ENCODE peak calls at places on chromosome 15, in six cellular contexts. A is left lung, V is BJ, J is psoas muscle, Z is upper lobe of left lung, X is AG04450. Y is an unnamed sample.

GRCh38 chr15:60708684-60709083 is 229.7 kb upstream of the ICE2 start:
- DNase-seq in A (no peak), V (no peak), J (no peak), Z (no peak), X (peak), Y (peak)

GRCh38 chr15:92506506-92506905 is 112.8 kb downstream of the ST8SIA2 start:
- DNase-seq in A (no peak), V (no peak), J (no peak), Z (no peak), X (no peak), Y (no peak)

GRCh38 chr15:41922353-41922752 is 28.5 kb upstream of the SPTBN5 start:
- DNase-seq in A (no peak), V (no peak), J (no peak), Z (peak), X (no peak), Y (no peak)

GRCh38 chr15:29674661-29675533 is 147.4 kb downstream of the TJP1 start:
- DNase-seq in A (peak), V (no peak), J (no peak), Z (peak), X (no peak), Y (no peak)

GRCh38 chr15:20352241-20353200 is 189.1 kb downstream of the GOLGA6L6 start:
- DNase-seq in A (no peak), V (no peak), J (peak), Z (peak), X (no peak), Y (no peak)

GRCh38 chr15:45307230-45307924 is 55.3 kb downstream of the SLC28A2 start:
- DNase-seq in A (no peak), V (peak), J (no peak), Z (no peak), X (peak), Y (peak)

GRCh38 chr15:68209272-68209671 is 4.1 kb upstream of the CALML4 start:
- DNase-seq in A (no peak), V (no peak), J (no peak), Z (no peak), X (no peak), Y (no peak)

GRCh38 chr15:100021653-100022052 is 288.4 kb upstream of the LYSMD4 start:
- DNase-seq in A (no peak), V (no peak), J (no peak), Z (no peak), X (no peak), Y (no peak)

GRCh38 chr15:39579487-39580116 is 1.3 kb upstream of the THBS1 start:
- DNase-seq in A (peak), V (no peak), J (peak), Z (peak), X (peak), Y (peak)

GRCh38 chr15:33494306-33494705 is 183.5 kb downstream of the RYR3 start:
- DNase-seq in A (no peak), V (no peak), J (no peak), Z (no peak), X (no peak), Y (no peak)

GRCh38 chr15:66560856-66561525 is 4.8 kb downstream of the LCTL start:
- DNase-seq in A (no peak), V (no peak), J (no peak), Z (peak), X (no peak), Y (no peak)

GRCh38 chr15:29815000-29815704 is 7.1 kb downstream of the TJP1 start:
- DNase-seq in A (no peak), V (no peak), J (no peak), Z (no peak), X (no peak), Y (no peak)

GRCh38 chr15:48644827-48645557 is 517 bp downstream of the FBN1 start:
- DNase-seq in A (peak), V (no peak), J (peak), Z (peak), X (no peak), Y (no peak)

GRCh38 chr15:41730543-41730942 is 43.7 kb upstream of the MAPKBP1 start:
- DNase-seq in A (no peak), V (no peak), J (no peak), Z (no peak), X (no peak), Y (no peak)

GRCh38 chr15:41263891-41264351 is 32.9 kb downstream of the CHP1 start:
- DNase-seq in A (no peak), V (no peak), J (no peak), Z (no peak), X (no peak), Y (no peak)

GRCh38 chr15:90557651-90558084 is 27.9 kb downstream of the CRTC3 start:
- DNase-seq in A (peak), V (peak), J (peak), Z (no peak), X (no peak), Y (peak)

GRCh38 chr15:43872416-43873020 is 45.7 kb downstream of the WDR76 start:
- DNase-seq in A (no peak), V (peak), J (no peak), Z (no peak), X (peak), Y (peak)

GRCh38 chr15:96699871-96700401 is 369.4 kb downstream of the NR2F2 start:
- DNase-seq in A (no peak), V (no peak), J (no peak), Z (no peak), X (no peak), Y (no peak)

GRCh38 chr15:59437777-59438574 is at the start of gene FAM81A:
- DNase-seq in A (peak), V (peak), J (peak), Z (peak), X (no peak), Y (peak)

GRCh38 chr15:24955549-24955929 is 752 bp downstream of the SNRPN start:
- DNase-seq in A (peak), V (no peak), J (peak), Z (peak), X (no peak), Y (no peak)

GRCh38 chr15:85607842-85608241 is 186.9 kb downstream of the KLHL25 start:
- DNase-seq in A (no peak), V (peak), J (no peak), Z (no peak), X (peak), Y (peak)

GRCh38 chr15:31332020-31332680 is 5.5 kb downstream of the KLF13 start:
- DNase-seq in A (no peak), V (no peak), J (no peak), Z (no peak), X (no peak), Y (no peak)

GRCh38 chr15:31331389-31331788 is 4.8 kb downstream of the KLF13 start:
- DNase-seq in A (no peak), V (no peak), J (no peak), Z (no peak), X (no peak), Y (no peak)

GRCh38 chr15:31333820-31334219 is 7.2 kb downstream of the KLF13 start:
- DNase-seq in A (no peak), V (no peak), J (no peak), Z (no peak), X (no peak), Y (no peak)

GRCh38 chr15:31333119-31333518 is 6.5 kb downstream of the KLF13 start:
- DNase-seq in A (peak), V (no peak), J (no peak), Z (peak), X (no peak), Y (no peak)

GRCh38 chr15:31332681-31333071 is 6.0 kb downstream of the KLF13 start:
- DNase-seq in A (no peak), V (no peak), J (no peak), Z (no peak), X (no peak), Y (no peak)
- H3K4me3 ChIP-seq in A (no peak), V (no peak), J (no peak), Z (no peak), X (no peak), Y (no peak)

GRCh38 chr15:101669744-101670143 is 17.6 kb upstream of the TM2D3 start:
- DNase-seq in A (no peak), V (no peak), J (no peak), Z (no peak), X (no peak), Y (no peak)

GRCh38 chr15:101660005-101660404 is 7.8 kb upstream of the TM2D3 start:
- DNase-seq in A (no peak), V (no peak), J (no peak), Z (no peak), X (no peak), Y (no peak)

GRCh38 chr15:101662203-101662602 is 10.0 kb upstream of the TM2D3 start:
- DNase-seq in A (no peak), V (no peak), J (no peak), Z (no peak), X (no peak), Y (no peak)

DNA sequence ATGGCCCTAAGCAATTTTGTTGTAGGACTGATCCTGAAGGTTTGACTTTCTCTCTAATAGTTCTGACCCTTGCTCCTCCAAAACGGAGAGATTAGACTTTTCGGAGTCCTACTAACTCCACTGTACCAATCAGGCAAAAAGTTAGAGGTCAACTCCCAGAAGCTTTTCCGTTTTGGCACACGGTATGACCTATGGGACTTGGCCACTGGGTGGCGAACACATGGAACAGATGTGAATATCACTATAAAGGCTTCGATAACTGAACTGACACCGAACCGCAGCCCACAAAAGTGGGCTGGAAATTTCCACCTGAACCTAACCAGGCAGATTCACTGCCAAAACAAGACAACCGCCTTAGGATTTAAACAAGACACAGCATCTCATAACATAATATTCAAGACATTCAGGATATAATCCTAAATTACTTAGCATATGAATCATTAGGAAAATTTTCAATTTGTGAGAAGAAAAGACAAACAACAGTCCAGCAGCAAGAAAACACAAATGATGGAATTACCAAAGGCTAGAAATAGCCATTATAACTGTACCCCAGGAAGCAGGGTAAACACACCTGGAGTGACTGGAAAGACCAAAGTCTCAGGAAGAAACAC is 12.2 kb upstream of the TM2D3 start:
- DNase-seq in A (no peak), V (no peak), J (no peak), Z (no peak), X (no peak), Y (no peak)
- TF ChIP-seq CTCF in A (no peak), V (peak), J (no peak), Z (no peak), X (peak), Y (peak)

GRCh38 chr15:23561914-23562313 is 3.6 kb upstream of the MKRN3 start:
- DNase-seq in A (no peak), V (no peak), J (no peak), Z (peak), X (no peak), Y (no peak)
- H3K4me3 ChIP-seq in A (no peak), V (no peak), J (no peak), Z (no peak), X (no peak), Y (peak)

GRCh38 chr15:89333011-89333860 is 1.4 kb downstream of the POLG start:
- DNase-seq in A (no peak), V (no peak), J (no peak), Z (peak), X (no peak), Y (no peak)

GRCh38 chr15:89330119-89330518 is 4.5 kb downstream of the POLG start:
- DNase-seq in A (no peak), V (no peak), J (no peak), Z (no peak), X (no peak), Y (no peak)

GRCh38 chr15:89329329-89330084 is 5.1 kb downstream of the POLG start:
- DNase-seq in A (no peak), V (no peak), J (no peak), Z (no peak), X (no peak), Y (no peak)

GRCh38 chr15:89332446-89332845 is 2.2 kb downstream of the POLG start:
- DNase-seq in A (no peak), V (no peak), J (no peak), Z (no peak), X (no peak), Y (no peak)

DNA sequence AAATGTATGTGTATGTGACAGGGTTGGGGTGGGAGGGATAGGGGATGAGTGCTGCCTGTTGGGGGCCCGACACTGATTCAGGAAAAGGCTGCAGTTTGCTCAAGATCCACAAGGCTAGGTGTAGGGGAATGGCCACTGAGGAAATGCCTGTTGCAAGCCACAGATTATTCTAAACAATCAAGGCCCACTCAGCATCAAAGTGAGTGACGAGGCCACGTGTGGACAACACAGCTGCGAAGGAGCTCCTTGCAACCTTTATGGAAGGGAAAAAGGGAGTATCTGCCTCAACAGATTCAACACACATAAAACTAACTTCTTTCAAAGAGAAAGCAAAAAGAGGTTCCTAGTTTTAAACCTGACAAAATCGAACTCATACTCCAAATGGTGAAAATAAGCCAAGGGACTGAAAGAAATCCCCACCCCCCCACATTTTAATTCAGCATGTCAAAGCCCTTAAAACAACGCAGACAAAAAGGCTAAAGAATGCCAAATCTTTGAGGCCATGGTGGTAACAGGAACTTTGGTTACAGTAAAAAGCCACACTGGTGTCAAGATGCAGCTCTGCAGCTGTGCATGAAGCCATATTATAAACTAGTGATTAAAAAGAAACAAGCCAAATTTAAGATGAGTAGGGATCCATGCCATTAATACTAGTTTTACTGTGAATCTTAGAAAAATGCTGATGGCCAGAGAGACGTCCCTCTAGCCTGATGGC is 3.6 kb downstream of the POLG start:
- DNase-seq in A (no peak), V (no peak), J (no peak), Z (no peak), X (no peak), Y (no peak)
- TF ChIP-seq CTCF in A (no peak), V (no peak), J (no peak), Z (no peak), X (no peak), Y (no peak)

DNA sequence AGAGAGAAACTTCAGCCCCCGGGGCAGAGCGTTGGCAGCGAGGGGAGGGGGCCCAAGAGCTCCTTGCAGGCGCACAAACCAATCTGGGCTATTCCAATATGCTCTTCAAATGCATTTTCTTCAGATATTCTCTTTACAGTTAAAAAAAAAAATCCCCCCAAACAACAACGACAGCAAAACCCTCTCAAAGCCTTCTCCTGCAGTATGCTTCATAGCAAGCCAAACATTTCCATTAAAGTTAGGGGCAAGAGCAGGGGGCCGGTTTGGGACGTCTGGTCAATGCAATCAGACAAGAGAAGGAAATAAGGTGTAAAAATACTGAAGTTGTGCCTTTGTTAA is 237 bp upstream of the CTXND1 start:
- DNase-seq in A (no peak), V (no peak), J (no peak), Z (no peak), X (no peak), Y (no peak)
- H3K4me3 ChIP-seq in A (peak), V (no peak), J (peak), Z (peak), X (no peak), Y (peak)

GRCh38 chr15:84023636-84024035 is 211.9 kb upstream of the GOLGA6L4 start:
- DNase-seq in A (no peak), V (no peak), J (no peak), Z (no peak), X (peak), Y (no peak)
- TF ChIP-seq CTCF in A (peak), V (peak), J (peak), Z (no peak), X (peak), Y (peak)